ENCODE peak calls at places on chromosomes 1 and 21, in eight cellular contexts. V, F, B, I, P, S, T and C are unnamed samples.

GRCh38 chr1:67888707-67889106 is 55.4 kb upstream of the GNG12 start:
- DNase-seq in P (no peak), I (no peak), F (no peak), V (no peak), B (no peak), S (peak), T (no peak), C (no peak)

GRCh38 chr1:184695023-184695422 is 59.6 kb downstream of the EDEM3 start:
- DNase-seq in V (no peak), S (no peak), I (no peak), F (no peak), P (no peak), T (no peak), B (no peak), C (no peak)

GRCh38 chr1:171985639-171986038 is 144.3 kb downstream of the DNM3 start:
- DNase-seq in F (no peak), B (no peak), S (peak), I (no peak), V (no peak), P (peak), T (no peak), C (peak)

GRCh38 chr1:67053535-67053784 is 488 bp downstream of the SLC35D1 start:
- DNase-seq in S (peak), B (no peak), V (peak), F (no peak), P (no peak), T (no peak), I (no peak), C (peak)

GRCh38 chr1:27934818-27935549 is at the start of gene SMPDL3B:
- DNase-seq in S (peak), F (no peak), T (no peak), V (no peak), I (no peak), B (no peak), P (peak), C (no peak)

GRCh38 chr1:46547481-46548383 is 3.7 kb downstream of the KNCN start:
- DNase-seq in F (peak), T (no peak), P (peak), B (no peak), S (peak), I (no peak), V (no peak), C (no peak)

GRCh38 chr1:10399487-10399917 is 638 bp downstream of the PGD start:
- DNase-seq in F (no peak), S (no peak), P (no peak), V (no peak), T (no peak), I (no peak), B (no peak), C (peak)

GRCh38 chr1:23401313-23401712 is 23.2 kb downstream of the TCEA3 start:
- DNase-seq in B (no peak), V (no peak), P (no peak), S (no peak), F (no peak), I (no peak), T (no peak), C (no peak)

GRCh38 chr1:147756336-147756735 is 4.1 kb downstream of the GJA5 start:
- DNase-seq in S (no peak), F (no peak), V (no peak), T (no peak), B (no peak), P (no peak), I (no peak), C (no peak)

GRCh38 chr1:10965621-10966226 is 46.7 kb upstream of the TARDBP start:
- DNase-seq in T (no peak), B (no peak), P (no peak), I (peak), F (no peak), S (no peak), V (no peak), C (no peak)

GRCh38 chr21:39667353-39667891 is 54.7 kb downstream of the B3GALT5 start:
- DNase-seq in T (no peak), B (no peak), I (no peak), S (no peak), P (no peak), V (no peak), F (no peak), C (no peak)

GRCh38 chr1:26405281-26405915 is 5.2 kb upstream of the LIN28A start:
- DNase-seq in I (no peak), T (no peak), F (no peak), V (no peak), P (no peak), S (no peak), B (no peak), C (no peak)

GRCh38 chr21:39386194-39386593 is 37.3 kb upstream of the HMGN1 start:
- DNase-seq in T (no peak), S (no peak), I (no peak), P (no peak), B (no peak), V (no peak), F (no peak), C (no peak)

GRCh38 chr1:94646151-94646643 is 104.6 kb upstream of the F3 start:
- DNase-seq in F (no peak), P (no peak), B (no peak), V (no peak), T (peak), I (no peak), S (no peak), C (no peak)

GRCh38 chr1:23242414-23242813 is 25.1 kb upstream of the HTR1D start:
- DNase-seq in I (no peak), B (no peak), T (no peak), P (no peak), S (no peak), F (no peak), V (no peak), C (no peak)

GRCh38 chr21:34869541-34869940 is 179.6 kb downstream of the RUNX1 start:
- DNase-seq in P (no peak), T (no peak), B (no peak), F (no peak), S (no peak), I (no peak), V (no peak), C (no peak)

GRCh38 chr21:30625449-30625848 is 5.0 kb downstream of the KRTAP20-4 start:
- DNase-seq in I (no peak), B (no peak), V (no peak), P (no peak), T (no peak), S (no peak), F (no peak), C (no peak)

GRCh38 chr1:110292327-110292741 is 46.8 kb upstream of the RBM15 start:
- DNase-seq in P (peak), I (no peak), T (peak), S (no peak), F (no peak), V (no peak), B (no peak), C (no peak)

GRCh38 chr1:107963601-107964396 is 1.2 kb downstream of the VAV3 start:
- DNase-seq in P (no peak), S (peak), F (peak), V (peak), T (no peak), I (no peak), B (no peak), C (peak)

GRCh38 chr1:174074757-174075156 is 52.6 kb upstream of the RC3H1 start:
- DNase-seq in P (peak), B (peak), S (no peak), T (no peak), I (no peak), V (no peak), F (peak), C (no peak)

GRCh38 chr1:89440911-89441310 is 77.1 kb downstream of the GBP6 start:
- DNase-seq in P (no peak), S (no peak), T (no peak), B (no peak), F (no peak), V (no peak), I (no peak), C (no peak)

GRCh38 chr1:43358121-43358745 is 548 bp upstream of the CDC20 start:
- DNase-seq in S (peak), F (peak), B (no peak), P (peak), T (no peak), V (no peak), I (no peak), C (no peak)

GRCh38 chr1:58898739-58899580 is 115.1 kb upstream of the JUN start:
- DNase-seq in V (no peak), F (no peak), P (no peak), I (no peak), B (no peak), T (no peak), S (no peak), C (no peak)

GRCh38 chr1:113396585-113396984 is 6.3 kb downstream of the MAGI3 start:
- DNase-seq in S (no peak), V (no peak), F (no peak), I (no peak), B (peak), T (peak), P (peak), C (no peak)

GRCh38 chr1:224433671-224434446 is 738 bp downstream of the WDR26 start:
- DNase-seq in V (peak), S (peak), P (no peak), I (peak), T (no peak), B (no peak), F (peak), C (peak)

GRCh38 chr1:21082078-21082477 is 94.6 kb downstream of the EIF4G3 start:
- DNase-seq in F (no peak), T (no peak), P (no peak), S (no peak), B (no peak), V (no peak), I (no peak), C (no peak)

GRCh38 chr21:35508389-35508888 is 459.3 kb upstream of the RUNX1 start:
- DNase-seq in P (peak), V (no peak), I (peak), F (no peak), B (peak), T (peak), S (peak), C (peak)

GRCh38 chr1:33586111-33586510 is 113.7 kb downstream of the ZSCAN20 start:
- DNase-seq in P (peak), B (no peak), S (no peak), I (no peak), V (no peak), T (peak), F (no peak), C (no peak)

GRCh38 chr1:78168306-78168705 is 122.5 kb downstream of the GIPC2 start:
- DNase-seq in B (no peak), V (no peak), T (no peak), S (no peak), I (no peak), F (no peak), P (no peak), C (no peak)

GRCh38 chr1:162823231-162823630 is 32.7 kb downstream of the HSD17B7 start:
- DNase-seq in I (no peak), V (no peak), T (no peak), F (no peak), P (no peak), S (no peak), B (no peak), C (no peak)

GRCh38 chr1:109412551-109412950 is 13.7 kb downstream of the PSMA5 start:
- DNase-seq in P (no peak), I (no peak), B (no peak), F (no peak), V (no peak), T (no peak), S (peak), C (no peak)

GRCh38 chr1:177383715-177384114 is 213.0 kb downstream of the BRINP2 start:
- DNase-seq in F (no peak), T (no peak), B (no peak), V (no peak), P (no peak), I (no peak), S (no peak), C (no peak)

GRCh38 chr1:160371691-160372208 is 4.9 kb downstream of the NHLH1 start:
- DNase-seq in P (no peak), B (no peak), T (no peak), V (no peak), S (no peak), F (no peak), I (no peak), C (no peak)

GRCh38 chr1:160371346-160371631 is 4.4 kb downstream of the NHLH1 start:
- DNase-seq in S (no peak), T (no peak), P (no peak), I (no peak), B (no peak), F (no peak), V (no peak), C (no peak)

GRCh38 chr1:160369087-160369486 is 2.2 kb downstream of the NHLH1 start:
- DNase-seq in P (no peak), B (no peak), F (no peak), I (no peak), T (no peak), S (no peak), V (no peak), C (no peak)

GRCh38 chr1:160367934-160368923 is 1.4 kb downstream of the NHLH1 start:
- DNase-seq in T (no peak), S (no peak), B (no peak), P (no peak), I (no peak), V (no peak), F (no peak), C (no peak)

DNA sequence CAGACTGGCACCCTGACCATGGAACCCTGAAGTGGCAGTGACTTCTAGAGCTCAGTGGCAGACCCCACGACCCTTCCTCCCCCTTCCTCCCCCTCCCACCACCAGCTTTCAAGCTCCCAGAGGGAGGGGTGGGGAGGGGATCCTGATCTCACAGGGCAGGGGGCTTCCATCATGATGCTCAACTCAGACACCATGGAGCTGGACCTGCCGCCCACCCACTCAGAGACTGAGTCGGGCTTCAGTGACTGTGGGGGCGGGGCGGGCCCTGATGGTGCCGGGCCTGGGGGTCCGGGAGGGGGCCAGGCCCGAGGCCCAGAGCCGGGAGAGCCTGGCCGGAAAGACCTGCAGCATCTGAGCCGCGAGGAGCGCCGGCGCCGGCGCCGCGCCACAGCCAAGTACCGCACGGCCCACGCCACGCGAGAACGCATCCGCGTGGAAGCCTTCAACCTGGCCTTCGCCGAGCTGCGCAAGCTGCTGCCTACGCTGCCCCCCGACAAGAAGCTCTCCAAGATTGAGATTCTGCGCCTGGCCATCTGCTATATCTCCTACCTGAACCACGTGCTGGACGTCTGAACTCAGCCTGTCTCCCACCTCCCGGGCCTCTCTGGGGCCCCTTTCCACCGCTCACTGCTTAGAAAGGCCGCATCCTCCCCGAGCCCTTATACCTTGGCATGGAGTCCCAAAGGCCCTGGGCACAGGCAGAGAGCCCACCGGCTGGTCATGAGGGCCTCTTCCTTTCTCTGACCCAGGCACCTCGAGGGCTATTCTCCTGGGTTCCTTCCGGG is 3.9 kb downstream of the NHLH1 start:
- DNase-seq in S (no peak), P (no peak), T (no peak), F (no peak), V (no peak), I (no peak), B (no peak), C (no peak)
- TF ChIP-seq CTCF in S (no peak), P (no peak), T (no peak), F (no peak), V (no peak), I (no peak), B (no peak), C (no peak)

GRCh38 chr1:179767996-179768395 is 24.9 kb downstream of the FAM163A start:
- DNase-seq in B (no peak), V (no peak), F (no peak), P (no peak), S (no peak), I (no peak), T (no peak), C (no peak)

GRCh38 chr1:179773264-179773663 is 30.2 kb downstream of the FAM163A start:
- DNase-seq in V (no peak), S (no peak), F (no peak), T (no peak), I (no peak), B (no peak), P (no peak), C (no peak)

GRCh38 chr1:179774033-179774432 is 30.9 kb downstream of the FAM163A start:
- DNase-seq in P (no peak), V (no peak), T (no peak), S (no peak), I (no peak), F (no peak), B (no peak), C (no peak)

GRCh38 chr1:179771509-179771908 is 28.4 kb downstream of the FAM163A start:
- DNase-seq in S (no peak), B (no peak), I (no peak), T (no peak), V (no peak), P (no peak), F (no peak), C (no peak)

DNA sequence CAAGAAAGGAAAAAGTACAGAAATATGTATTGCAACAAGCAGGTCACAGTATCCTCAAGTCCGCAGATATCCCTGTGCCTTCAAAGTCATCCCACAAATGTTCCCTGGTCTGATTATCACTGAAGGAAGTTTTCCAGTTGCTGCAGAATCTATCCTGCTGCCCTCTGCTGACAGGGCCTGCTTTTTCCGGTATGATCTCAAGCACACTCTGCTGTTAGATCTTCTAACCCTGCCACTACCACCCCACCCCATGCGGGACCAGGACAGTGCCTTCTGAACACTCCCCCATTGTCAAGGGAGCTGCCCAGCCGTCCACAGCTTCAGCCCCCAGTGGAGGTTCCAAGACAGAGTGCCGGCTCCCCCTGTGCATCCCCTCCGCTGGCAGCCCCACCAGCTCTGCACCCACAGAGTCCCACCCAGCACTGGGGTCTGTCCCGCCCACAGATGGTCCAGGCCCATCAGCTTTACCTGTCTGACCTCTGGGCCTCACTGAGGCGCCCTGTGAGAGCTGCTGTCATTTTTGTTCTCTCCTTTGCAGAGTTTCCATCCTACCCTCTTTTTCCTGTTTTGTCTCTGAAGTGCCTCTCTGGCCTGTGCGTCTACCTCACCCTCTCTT is 27.9 kb downstream of the FAM163A start:
- DNase-seq in B (no peak), V (no peak), P (peak), I (no peak), T (no peak), F (no peak), S (no peak), C (no peak)
- TF ChIP-seq CTCF in B (peak), V (no peak), P (no peak), I (no peak), T (peak), F (no peak), S (peak), C (no peak)

GRCh38 chr1:17886838-17887441 is 131.8 kb downstream of the ACTL8 start:
- DNase-seq in V (no peak), I (no peak), T (no peak), F (no peak), P (no peak), B (no peak), S (no peak), C (no peak)
- TF ChIP-seq CTCF in V (no peak), I (no peak), T (no peak), F (no peak), P (no peak), B (no peak), S (no peak), C (no peak)

DNA sequence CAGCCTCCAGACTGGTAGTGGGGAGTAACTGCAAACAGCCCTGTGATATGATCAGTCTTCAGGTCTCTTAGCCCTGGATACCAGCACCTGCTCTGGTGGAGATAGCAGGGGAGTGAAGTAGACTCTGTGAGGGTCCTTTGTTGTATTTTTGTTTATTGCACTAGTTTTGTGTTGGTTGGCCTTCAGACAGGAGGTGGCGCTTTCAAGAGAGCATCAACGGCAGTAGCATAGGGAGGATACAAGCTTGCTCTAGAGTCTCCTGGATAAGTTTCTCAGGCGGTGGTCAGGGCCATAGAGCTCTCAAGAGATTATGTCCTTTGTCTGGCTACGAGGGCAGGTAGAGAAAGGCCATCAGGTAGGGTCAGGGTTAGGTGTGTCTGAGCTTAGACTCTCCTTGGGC is 116.4 kb downstream of the USH2A start:
- DNase-seq in S (peak), F (no peak), P (no peak), T (no peak), V (no peak), B (no peak), I (no peak), C (no peak)
- TF ChIP-seq CTCF in S (no peak), F (no peak), P (no peak), T (no peak), V (no peak), B (no peak), I (no peak), C (no peak)

GRCh38 chr1:15252547-15252835 is 5.5 kb downstream of the FHAD1 start:
- DNase-seq in F (no peak), S (no peak), P (no peak), T (no peak), I (no peak), V (no peak), B (no peak), C (no peak)

GRCh38 chr1:15255582-15256149 is 8.6 kb downstream of the FHAD1 start:
- DNase-seq in B (no peak), P (no peak), I (no peak), T (no peak), S (no peak), F (no peak), V (no peak), C (no peak)

GRCh38 chr1:15256584-15256983 is 9.6 kb downstream of the FHAD1 start:
- DNase-seq in T (no peak), F (no peak), B (no peak), P (no peak), I (no peak), V (no peak), S (no peak), C (no peak)

GRCh38 chr1:15251807-15252546 is 5.0 kb downstream of the FHAD1 start:
- DNase-seq in I (no peak), T (no peak), V (no peak), F (no peak), B (no peak), P (no peak), S (peak), C (no peak)

DNA sequence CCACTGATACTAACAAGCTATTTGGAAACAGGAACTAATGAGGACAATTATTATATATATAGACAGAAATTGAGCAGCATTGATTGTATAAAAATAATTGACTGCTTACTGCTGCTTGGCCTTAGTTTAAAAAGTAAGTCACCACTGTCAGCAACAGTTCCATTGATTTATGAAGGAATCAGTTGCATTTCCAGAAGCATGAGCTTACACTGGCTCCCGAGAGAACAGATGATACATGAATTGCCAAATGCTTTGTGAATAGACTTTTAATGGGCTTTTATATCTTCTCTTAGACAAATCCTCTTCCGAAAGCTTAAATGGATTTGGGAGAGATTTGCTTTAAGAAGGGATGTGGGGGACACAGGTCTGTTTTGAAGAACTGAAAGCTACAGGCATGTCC is 7.5 kb downstream of the FHAD1 start:
- DNase-seq in B (no peak), V (no peak), S (no peak), T (no peak), P (no peak), F (no peak), I (no peak), C (no peak)
- TF ChIP-seq CTCF in B (no peak), V (no peak), S (no peak), T (no peak), P (no peak), F (no peak), I (no peak), C (no peak)

GRCh38 chr1:52795464-52795863 is 47.1 kb upstream of the ZYG11A start:
- DNase-seq in B (no peak), F (no peak), T (no peak), I (no peak), V (no peak), S (no peak), P (no peak), C (no peak)

GRCh38 chr1:52798331-52798730 is 44.2 kb upstream of the ZYG11A start:
- DNase-seq in T (no peak), S (no peak), I (no peak), B (no peak), P (no peak), F (no peak), V (no peak), C (no peak)

GRCh38 chr1:52801011-52801410 is 41.5 kb upstream of the ZYG11A start:
- DNase-seq in P (no peak), F (no peak), V (no peak), T (no peak), B (no peak), I (no peak), S (no peak), C (no peak)
- TF ChIP-seq CTCF in P (no peak), F (no peak), V (no peak), T (no peak), B (no peak), I (no peak), S (no peak), C (no peak)